ENCODE peak calls at places on chromosomes 3 and 15, in five cellular contexts. A, C, N, Q and G are unnamed samples.

GRCh38 chr3:137012097-137012501 is 54.3 kb downstream of the IL20RB start:
- DNase-seq in C (no peak), N (no peak), Q (no peak), A (no peak), G (peak; percentile 47)

GRCh38 chr3:123521179-123521969 is 63.5 kb downstream of the HACD2 start:
- DNase-seq in C (no peak), N (no peak), A (no peak), Q (no peak), G (no peak)

GRCh38 chr3:69282191-69282590 is 103.7 kb downstream of the FRMD4B start:
- DNase-seq in A (no peak), C (no peak), N (no peak), Q (no peak), G (no peak)

GRCh38 chr3:81666502-81667121 is 94.8 kb downstream of the GBE1 start:
- DNase-seq in C (no peak), A (no peak), N (no peak), Q (no peak), G (peak; percentile 1)

GRCh38 chr3:73094951-73095350 is 33.5 kb downstream of the EBLN2 start:
- DNase-seq in C (no peak), A (peak; percentile 51), N (no peak), Q (peak; percentile 17), G (no peak)

GRCh38 chr3:129119365-129120100 is 2.1 kb downstream of the RAB43 start:
- DNase-seq in A (no peak), N (no peak), C (no peak), Q (no peak), G (no peak)

GRCh38 chr3:128388932-128389331 is 77.8 kb downstream of the DNAJB8 start:
- DNase-seq in N (no peak), Q (no peak), A (no peak), C (no peak), G (no peak)

GRCh38 chr15:58440181-58440910 is 8.6 kb downstream of the LIPC start:
- DNase-seq in A (no peak), C (no peak), N (peak; percentile 29), Q (no peak), G (no peak)

GRCh38 chr15:27498700-27499099 is 527.7 kb downstream of the GABRG3 start:
- DNase-seq in Q (no peak), A (no peak), C (no peak), N (no peak), G (no peak)

GRCh38 chr15:70480196-70480856 is 283.0 kb downstream of the UACA start:
- DNase-seq in C (no peak), Q (no peak), N (no peak), A (no peak), G (no peak)

GRCh38 chr15:100715571-100716455 is 113.4 kb downstream of the ASB7 start:
- DNase-seq in C (peak; percentile 81), N (no peak), A (no peak), Q (no peak), G (no peak)

GRCh38 chr3:197028711-197029510 is 706 bp downstream of the MELTF start:
- DNase-seq in Q (peak; percentile 20), C (peak; percentile 66), A (peak; percentile 35), N (no peak), G (no peak)

GRCh38 chr3:87987952-87988351 is 70.9 kb downstream of the CGGBP1 start:
- DNase-seq in Q (no peak), A (peak; percentile 23), N (no peak), C (no peak), G (no peak)

GRCh38 chr15:83200162-83200561 is 7.5 kb downstream of the HDGFL3 start:
- DNase-seq in N (no peak), C (no peak), A (no peak), Q (no peak), G (no peak)

GRCh38 chr3:167030059-167030458 is 350.0 kb downstream of the ZBBX start:
- DNase-seq in A (no peak), C (no peak), Q (no peak), N (no peak), G (no peak)

GRCh38 chr15:69346112-69346511 is 47.4 kb downstream of the PAQR5 start:
- DNase-seq in Q (no peak), A (no peak), N (no peak), C (no peak), G (no peak)

GRCh38 chr15:49855917-49856637 is 235.2 kb downstream of the DTWD1 start:
- DNase-seq in Q (no peak), N (peak; percentile 52), A (no peak), C (no peak), G (peak; percentile 82)

GRCh38 chr3:134360046-134360445 is 14.2 kb downstream of the AMOTL2 start:
- DNase-seq in C (peak; percentile 49), A (no peak), Q (no peak), N (peak; percentile 23), G (no peak)

GRCh38 chr3:170322501-170323328 is 34.8 kb upstream of the SKIL start:
- DNase-seq in N (no peak), Q (no peak), C (no peak), A (no peak), G (no peak)

GRCh38 chr3:126550488-126551051 is 8.2 kb downstream of the C3orf22 start:
- DNase-seq in C (peak; percentile 48), Q (peak; percentile 3), N (peak; percentile 7), A (no peak), G (no peak)

GRCh38 chr3:106088270-106088669 is 219.5 kb upstream of the CBLB start:
- DNase-seq in C (no peak), A (no peak), N (no peak), Q (peak; percentile 35), G (no peak)

GRCh38 chr3:151085227-151085888 is at the start of gene MED12L:
- DNase-seq in A (peak; percentile 93), N (peak; percentile 40), Q (peak; percentile 91), C (peak; percentile 88), G (no peak)

GRCh38 chr3:8970971-8971589 is 7.8 kb upstream of the RAD18 start:
- DNase-seq in A (peak; percentile 72), N (peak; percentile 63), C (no peak), Q (peak; percentile 44), G (peak; percentile 22)

GRCh38 chr15:90836296-90836871 is 32.0 kb upstream of the FURIN start:
- DNase-seq in C (no peak), Q (peak; percentile 39), N (no peak), A (no peak), G (peak; percentile 17)

GRCh38 chr3:127600749-127601456 is 2.7 kb downstream of the MCM2 start:
- DNase-seq in Q (no peak), N (no peak), C (no peak), A (no peak), G (no peak)

GRCh38 chr15:69138963-69139362 is 21.5 kb upstream of the GLCE start:
- DNase-seq in N (no peak), A (no peak), C (no peak), Q (no peak), G (no peak)

GRCh38 chr3:173410836-173411235 is 13.3 kb downstream of the NLGN1 start:
- DNase-seq in N (no peak), A (peak; percentile 14), C (no peak), Q (no peak), G (no peak)

GRCh38 chr15:64460737-64461576 is 579 bp downstream of the ZNF609 start:
- DNase-seq in Q (peak; percentile 43), C (no peak), A (peak; percentile 56), N (peak; percentile 54), G (peak; percentile 59)

GRCh38 chr3:71566776-71567175 is 16.8 kb downstream of the FOXP1 start:
- DNase-seq in N (no peak), Q (no peak), C (no peak), A (peak; percentile 21), G (no peak)

GRCh38 chr3:37171144-37171543 is 3.2 kb downstream of the LRRFIP2 start:
- DNase-seq in C (no peak), N (no peak), A (no peak), Q (no peak), G (no peak)

GRCh38 chr15:78988361-78988911 is 43.6 kb upstream of the CTSH start:
- DNase-seq in A (no peak), N (peak; percentile 75), C (peak; percentile 93), Q (no peak), G (peak; percentile 97)

DNA sequence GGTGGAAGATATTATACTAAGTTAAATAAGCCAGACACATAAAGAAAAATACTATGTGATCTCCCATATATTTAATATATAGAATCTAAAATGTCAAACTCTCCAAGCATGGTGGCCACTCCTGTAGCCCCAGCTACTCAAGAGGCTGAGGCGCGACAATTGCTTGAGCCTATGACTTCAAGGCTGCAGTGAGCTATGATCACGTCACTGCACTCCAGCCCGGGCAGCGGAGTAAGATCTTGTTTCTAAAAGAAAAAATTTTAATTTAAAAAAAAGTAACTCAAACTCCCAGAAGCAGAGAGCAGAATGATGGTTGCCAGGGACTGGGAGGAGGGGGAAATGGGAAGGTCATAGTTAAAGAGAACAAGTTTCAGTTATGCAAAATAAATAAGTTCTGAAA is 13.3 kb downstream of the RAB27A start:
- DNase-seq in Q (no peak), N (no peak), A (no peak), C (no peak), G (no peak)
- H3K4me3 ChIP-seq in Q (no peak overlapping the region), N (no peak overlapping the region), A (no peak overlapping the region), C (no peak overlapping the region), G (no peak overlapping the region)

GRCh38 chr3:62003833-62004232 is 369.5 kb downstream of the FEZF2 start:
- DNase-seq in Q (no peak), C (no peak), N (no peak), A (no peak), G (no peak)
- TF ChIP-seq CTCF in Q (no peak), C (no peak), N (no peak), A (no peak), G (no peak)

GRCh38 chr15:76339302-76340197 is 3.0 kb downstream of the ISL2 start:
- DNase-seq in N (no peak), A (peak; percentile 62), C (no peak), Q (no peak), G (no peak)
- H3K4me3 ChIP-seq in N (no peak overlapping the region), A (peak overlapping the region; percentile 31), C (peak overlapping the region; percentile 33), Q (peak overlapping the region; percentile 43), G (peak overlapping the region; percentile 75)

GRCh38 chr3:146152841-146153240 is 8.1 kb downstream of the PLOD2 start:
- DNase-seq in C (no peak), N (no peak), Q (no peak), A (peak; percentile 12), G (no peak)

GRCh38 chr3:146145642-146146041 is 15.3 kb downstream of the PLOD2 start:
- DNase-seq in C (no peak), A (no peak), Q (no peak), N (no peak), G (no peak)

GRCh38 chr3:146142757-146143156 is 18.2 kb downstream of the PLOD2 start:
- DNase-seq in C (no peak), Q (no peak), A (peak; percentile 33), N (no peak), G (no peak)

GRCh38 chr3:146153429-146153828 is 7.6 kb downstream of the PLOD2 start:
- DNase-seq in A (no peak), N (no peak), C (no peak), Q (no peak), G (no peak)

GRCh38 chr3:146148468-146148931 is 12.5 kb downstream of the PLOD2 start:
- DNase-seq in A (no peak), N (no peak), C (no peak), Q (no peak), G (no peak)
- TF ChIP-seq CTCF in A (no peak), N (peak; percentile 28), C (no peak), Q (no peak), G (peak; percentile 21)